ENCODE peak calls at places on chromosomes 1 and 21, in six cellular contexts. B, C, K, U, G and R are unnamed samples.

GRCh38 chr1:161722406-161722805 is 1.1 kb downstream of the FCRLB start:
- DNase-seq in B (no peak), C (no peak), K (no peak), U (no peak), G (no peak), R (no peak)

GRCh38 chr1:108050911-108051624 is 86.1 kb upstream of the VAV3 start:
- DNase-seq in B (no peak), C (no peak), K (peak; percentile 62), U (no peak), G (no peak), R (no peak)

GRCh38 chr21:33266050-33266783 is at the start of gene IL10RB:
- DNase-seq in B (peak; percentile 58), C (no peak), K (peak; percentile 88), U (peak; percentile 91), G (peak; percentile 91), R (peak; percentile 81)

GRCh38 chr1:234300096-234300495 is 73.2 kb upstream of the COA6 start:
- DNase-seq in B (no peak), C (no peak), K (no peak), U (no peak), G (no peak), R (no peak)

GRCh38 chr1:11787251-11787803 is 18.4 kb downstream of the MTHFR start:
- DNase-seq in B (peak; percentile 57), C (no peak), K (peak; percentile 83), U (peak; percentile 90), G (peak; percentile 87), R (peak; percentile 55)

GRCh38 chr1:229230136-229230892 is 40.6 kb upstream of the RAB4A start:
- DNase-seq in B (no peak), C (no peak), K (peak; percentile 73), U (no peak), G (no peak), R (peak; percentile 76)

GRCh38 chr1:64187646-64188045 is 15.8 kb upstream of the UBE2U start:
- DNase-seq in B (no peak), C (no peak), K (no peak), U (no peak), G (no peak), R (no peak)

GRCh38 chr1:199204231-199204630 is 565.4 kb downstream of the PTPRC start:
- DNase-seq in B (no peak), C (no peak), K (no peak), U (no peak), G (no peak), R (no peak)

GRCh38 chr1:209621329-209621728 is 30.9 kb downstream of the LAMB3 start:
- DNase-seq in B (no peak), C (no peak), K (no peak), U (no peak), G (no peak), R (no peak)

DNA sequence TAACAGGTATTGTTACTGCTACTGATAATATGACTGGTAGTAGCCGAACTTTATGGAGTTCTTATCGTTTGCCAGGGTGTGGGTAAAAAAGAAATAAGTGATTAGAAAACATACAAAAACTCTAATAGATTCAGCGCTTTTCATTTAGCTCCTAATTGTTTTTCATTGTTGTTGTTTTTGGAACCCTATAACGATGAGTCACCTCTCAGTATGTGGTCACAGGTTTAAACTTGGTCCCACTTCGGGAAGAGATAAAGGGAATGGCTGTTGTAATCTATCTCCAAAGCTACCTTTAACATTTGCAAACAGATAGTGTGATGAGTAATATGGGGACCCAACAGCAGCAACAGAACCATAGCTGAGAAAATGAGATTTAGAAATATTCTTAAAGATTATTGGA is 62.7 kb upstream of the BCL10 start:
- DNase-seq in B (no peak), C (peak; percentile 71), K (no peak), U (no peak), G (no peak), R (no peak)
- H3K4me1 ChIP-seq in B (peaks cover 15% of the 10 kb centered on the region), C (peaks cover 34% of the 10 kb centered on the region), K (no peaks in the 10 kb centered on the region), U (peaks cover 2% of the 10 kb centered on the region), G (peaks cover 3% of the 10 kb centered on the region), R (peaks cover 34% of the 10 kb centered on the region)

GRCh38 chr1:231039161-231040018 is 664 bp downstream of the FAM89A start:
- DNase-seq in B (no peak), C (no peak), K (peak; percentile 76), U (peak; percentile 80), G (peak; percentile 82), R (peak; percentile 65)

GRCh38 chr1:231041705-231042261 is 1.7 kb upstream of the FAM89A start:
- DNase-seq in B (no peak), C (no peak), K (peak; percentile 34), U (no peak), G (no peak), R (no peak)

GRCh38 chr1:231037585-231038517 is 2.2 kb downstream of the FAM89A start:
- DNase-seq in B (no peak), C (no peak), K (peak; percentile 63), U (no peak), G (no peak), R (no peak)

GRCh38 chr1:231040019-231040799 is at the start of gene FAM89A:
- DNase-seq in B (peak; percentile 33), C (peak; percentile 4), K (peak; percentile 85), U (peak; percentile 91), G (peak; percentile 88), R (peak; percentile 18)

DNA sequence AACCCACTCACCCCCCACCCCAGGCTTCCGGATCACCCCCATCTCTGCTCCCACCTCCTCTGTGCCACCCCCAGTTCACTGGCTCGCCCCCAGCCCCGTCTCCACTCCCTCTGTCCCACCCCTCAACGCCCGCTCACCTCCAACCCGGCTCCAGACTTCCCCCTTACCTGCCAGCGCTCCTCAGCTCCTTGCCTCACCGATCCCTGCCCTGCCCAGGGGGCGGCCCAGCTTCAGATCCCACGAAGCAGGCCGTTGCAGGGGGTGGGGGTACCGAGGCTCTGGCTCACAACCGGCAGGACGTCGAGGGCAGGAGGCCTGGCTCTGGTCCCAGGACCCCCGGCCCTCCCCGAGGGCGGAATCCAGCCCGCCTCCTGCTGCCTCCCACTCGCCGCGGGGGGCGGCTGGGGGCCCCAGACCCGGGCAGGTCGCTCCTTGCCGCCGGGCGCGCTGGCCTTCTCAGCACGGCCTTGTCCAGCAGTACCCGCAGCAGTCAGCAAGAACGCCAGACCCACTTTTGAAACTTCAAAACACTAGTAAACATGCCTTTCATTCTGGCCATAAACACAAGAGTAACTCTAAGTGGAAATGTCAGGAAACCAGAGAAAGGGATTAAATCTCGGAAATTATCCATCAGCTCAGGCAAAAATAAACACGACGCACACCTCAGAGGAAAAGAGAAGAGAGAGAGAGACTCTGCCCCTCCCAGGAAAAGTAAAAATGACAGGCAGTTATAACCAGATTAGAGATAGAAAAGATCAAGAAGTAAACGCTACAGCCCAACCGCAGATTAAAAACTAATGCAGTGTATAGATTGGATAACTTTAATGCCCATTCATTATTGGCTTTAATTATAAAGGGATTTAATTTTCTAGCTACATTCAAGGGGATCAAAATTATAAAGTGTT is 998 bp upstream of the FAM89A start:
- DNase-seq in B (no peak), C (no peak), K (peak; percentile 76), U (peak; percentile 81), G (peak; percentile 75), R (peak; percentile 13)
- H3K4me3 ChIP-seq in B (peak overlapping the region; percentile 55), C (no peak overlapping the region), K (peak overlapping the region; percentile 72), U (peak overlapping the region; percentile 57), G (no peak overlapping the region), R (no peak overlapping the region)

GRCh38 chr1:43612406-43612805 is 37.5 kb upstream of the KDM4A start:
- DNase-seq in B (no peak), C (no peak), K (no peak), U (peak; percentile 30), G (no peak), R (no peak)

GRCh38 chr1:43613075-43613942 is 36.6 kb upstream of the KDM4A start:
- DNase-seq in B (no peak), C (no peak), K (no peak), U (peak; percentile 64), G (no peak), R (no peak)

GRCh38 chr1:43614211-43614610 is 35.7 kb upstream of the KDM4A start:
- DNase-seq in B (no peak), C (no peak), K (no peak), U (peak; percentile 61), G (no peak), R (no peak)

GRCh38 chr1:43614891-43615290 is 35.1 kb upstream of the KDM4A start:
- DNase-seq in B (no peak), C (no peak), K (no peak), U (no peak), G (no peak), R (no peak)

DNA sequence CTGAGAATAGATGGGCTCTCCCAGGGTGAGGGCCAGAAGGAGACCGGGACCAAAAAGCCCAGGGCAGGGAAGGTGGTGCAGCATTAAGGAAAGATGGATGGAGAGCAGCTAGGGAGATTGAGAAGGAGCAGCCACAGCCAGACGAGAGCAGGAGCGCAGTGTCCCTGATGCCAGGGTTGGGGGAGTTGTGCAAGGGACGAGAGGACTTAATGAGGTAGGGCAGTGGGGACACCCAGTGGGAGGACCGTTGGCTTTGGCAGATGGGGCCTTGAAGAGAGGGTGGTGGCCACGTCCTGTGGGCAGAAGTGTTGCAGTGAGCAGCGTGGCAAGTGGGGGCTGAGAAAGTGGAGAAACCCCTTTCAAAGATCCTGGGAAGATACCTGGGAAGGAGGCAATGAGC is 38.0 kb upstream of the KDM4A start:
- DNase-seq in B (no peak), C (no peak), K (no peak), U (no peak), G (no peak), R (no peak)
- H3K36me3 ChIP-seq in B (peaks cover 5% of the 10 kb centered on the region), C (peaks cover 48% of the 10 kb centered on the region), K (peaks cover 45% of the 10 kb centered on the region), U (peaks cover 14% of the 10 kb centered on the region), G (peaks cover 2% of the 10 kb centered on the region), R (peaks cover 48% of the 10 kb centered on the region)

DNA sequence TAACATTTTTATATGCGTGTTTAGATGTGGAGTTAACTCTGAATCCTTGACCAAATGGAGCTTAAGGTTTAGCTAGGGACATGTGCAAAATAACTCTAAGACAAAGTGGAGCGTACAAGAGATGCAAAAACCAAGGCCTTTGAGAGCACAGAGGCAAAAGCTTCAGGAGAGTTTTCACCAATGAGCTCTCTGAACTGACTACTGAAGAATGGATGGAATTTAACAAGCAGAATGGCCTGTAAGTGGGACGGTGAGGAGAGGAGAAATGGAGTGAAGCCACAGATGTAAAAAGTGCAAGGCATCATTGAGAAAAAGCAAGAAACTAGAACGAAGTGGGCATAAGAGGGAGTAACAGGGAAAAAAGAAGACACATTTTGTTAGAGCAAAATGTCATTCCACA is 260.0 kb downstream of the RGS7 start:
- DNase-seq in B (no peak), C (no peak), K (no peak), U (no peak), G (no peak), R (no peak)
- H3K4me1 ChIP-seq in B (no peaks in the 10 kb centered on the region), C (no peaks in the 10 kb centered on the region), K (no peaks in the 10 kb centered on the region), U (no peaks in the 10 kb centered on the region), G (no peaks in the 10 kb centered on the region), R (no peaks in the 10 kb centered on the region)